ENCODE peak calls at places on chromosomes 6 and 20, in nine cellular contexts. X, U, E, P, F, D, O, T and Y are unnamed samples.

GRCh38 chr6:99492137-99492536 is 23.1 kb downstream of the USP45 start:
- DNase-seq in D (no peak), F (no peak), P (no peak), U (no peak), E (no peak), X (no peak), O (no peak), T (no peak), Y (no peak)

GRCh38 chr20:63006611-63007471 is at the start of gene BHLHE23:
- DNase-seq in P (no peak), U (no peak), T (no peak), X (no peak), F (no peak), O (no peak), E (no peak), D (no peak), Y (no peak)

GRCh38 chr6:132764370-132764769 is 6.7 kb upstream of the VNN2 start:
- DNase-seq in E (no peak), U (no peak), T (peak), P (no peak), D (no peak), O (no peak), F (no peak), X (peak), Y (no peak)

GRCh38 chr6:16576391-16577368 is 184.6 kb downstream of the ATXN1 start:
- DNase-seq in E (no peak), T (no peak), O (no peak), F (no peak), D (peak), P (no peak), U (no peak), X (no peak), Y (no peak)

GRCh38 chr6:82494367-82494766 is 130.8 kb downstream of the TPBG start:
- DNase-seq in O (no peak), E (no peak), U (no peak), X (no peak), F (no peak), D (no peak), P (no peak), T (no peak), Y (no peak)

GRCh38 chr6:131643262-131643631 is 6.1 kb downstream of the ENPP3 start:
- DNase-seq in O (no peak), E (no peak), U (no peak), D (no peak), P (no peak), X (no peak), T (no peak), F (no peak), Y (no peak)

GRCh38 chr6:85344996-85345395 is 104.9 kb upstream of the NT5E start:
- DNase-seq in D (no peak), T (peak), X (no peak), F (no peak), O (no peak), P (no peak), U (no peak), E (no peak), Y (no peak)

GRCh38 chr20:6492396-6493055 is 275.0 kb upstream of the BMP2 start:
- DNase-seq in O (no peak), T (peak), X (no peak), F (no peak), E (no peak), P (no peak), U (no peak), D (no peak), Y (no peak)

GRCh38 chr20:32017711-32018251 is 7.5 kb downstream of the CCM2L start:
- DNase-seq in F (no peak), D (no peak), T (peak), E (peak), X (no peak), U (no peak), P (peak), O (no peak), Y (no peak)

GRCh38 chr6:127618729-127619128 is 41.8 kb downstream of the C6orf58 start:
- DNase-seq in U (no peak), P (no peak), X (no peak), O (no peak), F (no peak), T (peak), E (no peak), D (no peak), Y (no peak)

GRCh38 chr20:46269372-46269771 is 38.9 kb downstream of the CDH22 start:
- DNase-seq in E (no peak), P (no peak), D (no peak), T (no peak), U (no peak), F (no peak), O (no peak), X (no peak), Y (no peak)

GRCh38 chr20:64039293-64040160 is 3.5 kb downstream of the C20orf204 start:
- DNase-seq in E (no peak), P (no peak), D (no peak), F (no peak), U (no peak), X (no peak), T (no peak), O (no peak), Y (no peak)

GRCh38 chr20:542777-543368 is 717 bp downstream of the CSNK2A1 start:
- DNase-seq in X (no peak), O (no peak), E (peak), T (no peak), P (peak), D (no peak), F (no peak), U (no peak), Y (no peak)

GRCh38 chr20:58192567-58192966 is 35.9 kb downstream of the ANKRD60 start:
- DNase-seq in T (no peak), E (no peak), O (no peak), P (peak), F (no peak), X (no peak), D (no peak), U (no peak), Y (no peak)

GRCh38 chr6:4281341-4282293 is 146.2 kb upstream of the ECI2 start:
- DNase-seq in X (no peak), T (peak), E (peak), F (no peak), P (no peak), D (no peak), O (peak), U (no peak), Y (peak)

GRCh38 chr6:132933085-132933484 is 118.7 kb downstream of the RPS12 start:
- DNase-seq in F (no peak), E (no peak), T (no peak), P (no peak), O (no peak), U (no peak), X (no peak), D (no peak), Y (no peak)

GRCh38 chr6:82878812-82879211 is 186.8 kb downstream of the UBE3D start:
- DNase-seq in U (no peak), O (no peak), F (no peak), P (no peak), T (no peak), D (peak), X (peak), E (no peak), Y (no peak)

GRCh38 chr20:3995067-3995748 is 20.1 kb downstream of the RNF24 start:
- DNase-seq in X (no peak), D (no peak), F (no peak), P (no peak), E (no peak), T (peak), U (no peak), O (no peak), Y (no peak)

GRCh38 chr20:33415948-33416347 is 14.6 kb upstream of the CDK5RAP1 start:
- DNase-seq in E (no peak), P (no peak), T (peak), U (no peak), F (no peak), O (no peak), D (no peak), X (no peak), Y (peak)

GRCh38 chr6:120083186-120083585 is 733.6 kb upstream of the MAN1A1 start:
- DNase-seq in O (no peak), X (no peak), D (no peak), E (no peak), F (no peak), T (no peak), P (no peak), U (no peak), Y (no peak)

GRCh38 chr6:157194643-157195042 is 128.7 kb downstream of the TMEM242 start:
- DNase-seq in X (no peak), T (no peak), D (no peak), F (no peak), E (no peak), P (no peak), U (no peak), O (no peak), Y (no peak)

GRCh38 chr20:9293145-9293544 is 221.2 kb upstream of the LAMP5 start:
- DNase-seq in U (no peak), D (no peak), T (no peak), E (no peak), O (no peak), P (no peak), X (no peak), F (no peak), Y (no peak)

GRCh38 chr6:91572855-91573254 is 986.0 kb upstream of the MAP3K7 start:
- DNase-seq in U (no peak), P (no peak), F (no peak), X (no peak), T (no peak), E (no peak), D (no peak), O (no peak), Y (no peak)

GRCh38 chr6:165767228-165767627 is 104.2 kb upstream of the PDE10A start:
- DNase-seq in F (no peak), D (no peak), P (no peak), T (no peak), U (no peak), E (no peak), O (no peak), X (no peak), Y (no peak)

GRCh38 chr6:142987490-142987889 is 42.5 kb upstream of the HIVEP2 start:
- DNase-seq in D (no peak), X (no peak), F (no peak), O (no peak), U (no peak), T (no peak), P (no peak), E (no peak), Y (no peak)

GRCh38 chr6:109456710-109457595 is 1.4 kb upstream of the MICAL1 start:
- DNase-seq in D (no peak), P (no peak), X (no peak), E (peak), F (no peak), O (peak), T (no peak), U (no peak), Y (no peak)

GRCh38 chr20:48247961-48248360 is 462.7 kb upstream of the SULF2 start:
- DNase-seq in F (no peak), O (no peak), D (no peak), P (no peak), E (no peak), X (no peak), T (no peak), U (no peak), Y (no peak)

GRCh38 chr6:148967546-148967945 is 220.7 kb downstream of the UST start:
- DNase-seq in X (no peak), P (no peak), E (no peak), U (no peak), T (no peak), F (no peak), O (no peak), D (no peak), Y (peak)

GRCh38 chr20:17504326-17504897 is 26.8 kb downstream of the BFSP1 start:
- DNase-seq in E (no peak), X (no peak), T (no peak), D (no peak), U (no peak), O (peak), F (no peak), P (no peak), Y (no peak)

GRCh38 chr6:169528755-169529154 is 173.1 kb downstream of the WDR27 start:
- DNase-seq in F (no peak), U (no peak), P (no peak), T (no peak), E (no peak), D (no peak), X (no peak), O (no peak), Y (no peak)

GRCh38 chr20:1301031-1301529 is 27.9 kb downstream of the SDCBP2 start:
- DNase-seq in F (no peak), T (peak), D (no peak), E (no peak), O (peak), X (no peak), U (no peak), P (no peak), Y (no peak)

GRCh38 chr6:2632943-2633584 is 117.7 kb downstream of the MYLK4 start:
- DNase-seq in E (no peak), O (no peak), U (no peak), P (no peak), D (no peak), X (no peak), T (no peak), F (no peak), Y (no peak)

GRCh38 chr6:21739838-21740237 is 146.3 kb downstream of the SOX4 start:
- DNase-seq in U (no peak), X (no peak), O (no peak), P (no peak), F (no peak), E (no peak), D (no peak), T (no peak), Y (no peak)

GRCh38 chr20:23622839-23623343 is 14.9 kb downstream of the CST3 start:
- DNase-seq in O (peak), T (peak), X (peak), D (peak), P (no peak), E (peak), F (peak), U (peak), Y (no peak)

DNA sequence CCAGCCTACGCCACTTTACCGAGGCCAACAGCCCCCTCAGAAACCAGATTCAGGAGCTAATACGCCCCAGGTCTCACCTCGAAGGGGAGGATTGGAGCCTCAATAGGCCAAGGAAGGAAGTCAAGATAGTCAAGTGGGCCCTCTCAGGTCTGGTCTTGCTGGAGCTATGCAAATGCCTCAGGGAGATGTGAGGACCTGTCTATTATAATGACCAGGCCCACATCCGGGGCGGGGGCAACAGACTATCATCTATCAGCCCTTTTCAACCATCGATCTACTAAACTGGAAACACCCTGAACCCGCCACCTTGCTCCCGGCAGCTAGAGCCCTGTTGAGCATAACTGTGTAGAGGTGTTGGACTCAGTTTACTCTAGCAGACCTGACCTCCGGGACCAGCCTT is 12.7 kb upstream of the GSTA3 start:
- DNase-seq in T (no peak), P (no peak), D (no peak), F (no peak), E (no peak), X (no peak), U (no peak), O (no peak), Y (no peak)
- H3K27ac ChIP-seq in T (no peak), P (no peak), D (no peak), F (no peak), E (peak), X (no peak), U (no peak), O (no peak), Y (no peak)

DNA sequence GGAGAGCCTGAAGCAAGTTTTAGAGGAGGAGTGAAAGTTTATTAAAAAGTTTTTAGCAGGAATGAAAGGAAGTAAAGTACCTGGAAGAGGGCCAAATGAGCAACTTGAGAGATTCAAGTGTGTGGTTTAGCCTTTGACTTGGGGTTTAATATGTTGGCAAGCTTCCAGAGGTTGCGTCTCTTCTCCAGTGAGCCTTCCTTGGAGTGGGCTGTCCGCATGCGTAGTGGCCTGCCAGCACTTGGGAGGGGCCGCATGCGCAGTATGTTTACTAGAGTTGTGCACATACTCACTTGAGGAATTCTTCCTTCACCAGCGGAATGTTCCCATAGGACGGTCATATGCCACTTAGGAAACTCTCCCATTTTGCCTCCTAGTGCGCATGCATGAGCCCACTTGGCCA is 235.2 kb downstream of the ALDH8A1 start:
- DNase-seq in U (no peak), P (no peak), F (no peak), X (no peak), E (peak), D (no peak), T (peak), O (no peak), Y (no peak)
- H3K27ac ChIP-seq in U (no peak), P (no peak), F (no peak), X (no peak), E (peak), D (no peak), T (no peak), O (no peak), Y (no peak)

GRCh38 chr20:35660122-35660937 is 4.4 kb downstream of the CPNE1 start:
- DNase-seq in P (no peak), X (no peak), D (no peak), F (no peak), E (no peak), O (no peak), U (no peak), T (no peak), Y (no peak)

GRCh38 chr20:35662541-35662940 is 2.2 kb downstream of the CPNE1 start:
- DNase-seq in T (no peak), E (no peak), F (no peak), P (no peak), D (no peak), O (no peak), X (no peak), U (no peak), Y (no peak)

GRCh38 chr20:35663516-35663812 is 1.2 kb downstream of the CPNE1 start:
- DNase-seq in E (no peak), U (no peak), T (no peak), X (no peak), D (no peak), O (no peak), P (no peak), F (no peak), Y (no peak)

GRCh38 chr20:35661013-35661412 is 3.7 kb downstream of the CPNE1 start:
- DNase-seq in E (no peak), U (no peak), P (no peak), D (no peak), O (no peak), F (no peak), X (no peak), T (peak), Y (no peak)

DNA sequence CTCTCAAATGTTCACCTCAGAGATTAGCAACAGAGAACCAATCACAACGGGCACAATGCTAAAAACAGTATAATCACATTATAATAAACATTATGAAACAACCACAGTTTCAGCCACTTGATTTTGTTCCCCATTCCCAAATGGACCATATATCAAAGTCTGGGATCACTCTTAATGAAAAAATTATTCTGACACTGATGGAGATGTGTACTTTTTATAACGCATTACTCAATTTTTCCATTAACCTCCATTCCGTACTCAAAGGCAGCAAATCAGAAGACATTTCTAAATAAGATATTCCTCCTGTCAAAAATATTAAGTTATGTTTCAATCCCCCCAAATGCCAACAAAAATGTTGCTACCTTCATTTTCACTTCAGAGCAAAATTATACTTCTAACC is 2.8 kb downstream of the CPNE1 start:
- DNase-seq in P (no peak), X (no peak), U (no peak), F (no peak), T (no peak), E (no peak), O (no peak), D (no peak), Y (no peak)
- H3K27ac ChIP-seq in P (no peak), X (no peak), U (peak), F (no peak), T (peak), E (no peak), O (no peak), D (no peak), Y (no peak)

GRCh38 chr6:41757931-41758640 is 10.9 kb upstream of the PGC start:
- DNase-seq in P (no peak), F (no peak), E (peak), T (no peak), D (no peak), U (no peak), O (no peak), X (no peak), Y (no peak)

GRCh38 chr6:41756354-41756753 is 9.2 kb upstream of the PGC start:
- DNase-seq in X (no peak), D (no peak), T (no peak), F (no peak), E (peak), O (no peak), P (no peak), U (no peak), Y (no peak)

GRCh38 chr6:41758641-41759035 is 11.4 kb upstream of the PGC start:
- DNase-seq in F (no peak), O (no peak), U (no peak), D (no peak), E (no peak), T (no peak), P (no peak), X (no peak), Y (no peak)

GRCh38 chr6:41755895-41756294 is 8.7 kb upstream of the PGC start:
- DNase-seq in D (no peak), U (no peak), O (no peak), E (peak), F (no peak), X (no peak), T (no peak), P (no peak), Y (no peak)

GRCh38 chr6:41757268-41757667 is 10.1 kb upstream of the PGC start:
- DNase-seq in P (no peak), X (no peak), T (no peak), O (no peak), D (no peak), U (no peak), F (no peak), E (peak), Y (no peak)
- H3K27ac ChIP-seq in P (no peak), X (no peak), T (no peak), O (no peak), D (no peak), U (no peak), F (no peak), E (no peak), Y (no peak)

GRCh38 chr6:125944896-125945295 is 11.7 kb upstream of the HINT3 start:
- DNase-seq in P (no peak), E (no peak), T (no peak), O (no peak), F (no peak), U (no peak), D (no peak), X (no peak), Y (no peak)
- H3K27ac ChIP-seq in P (no peak), E (peak), T (peak), O (no peak), F (no peak), U (peak), D (peak), X (no peak), Y (peak)

DNA sequence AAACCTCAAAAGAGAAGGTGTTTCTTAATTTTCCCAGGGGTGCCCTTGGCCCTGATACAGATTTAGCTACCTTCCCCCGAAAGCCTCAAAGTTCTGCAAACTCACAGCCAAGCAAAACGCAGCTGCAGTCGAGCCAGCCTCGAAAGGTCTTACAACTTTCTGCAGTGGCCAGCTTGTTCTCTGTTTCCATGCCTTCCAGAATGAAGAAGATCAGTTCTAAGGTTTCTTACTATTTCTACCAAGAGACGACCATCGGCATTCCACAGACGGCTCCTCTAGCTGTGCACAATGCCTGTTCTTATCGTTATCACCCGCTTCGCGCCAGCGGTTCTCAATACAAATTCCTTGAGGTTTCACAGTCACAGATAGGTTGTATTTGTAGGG is 28.5 kb upstream of the CCR6 start:
- DNase-seq in P (no peak), F (no peak), U (no peak), T (no peak), D (no peak), E (no peak), X (no peak), O (no peak), Y (no peak)
- H3K27ac ChIP-seq in P (peak), F (no peak), U (no peak), T (no peak), D (no peak), E (no peak), X (no peak), O (no peak), Y (no peak)

GRCh38 chr6:163490826-163491577 is 76.5 kb downstream of the QKI start:
- DNase-seq in U (no peak), X (peak), D (no peak), E (peak), O (peak), F (no peak), P (no peak), T (peak), Y (no peak)
- H3K27ac ChIP-seq in U (peak), X (no peak), D (no peak), E (peak), O (peak), F (no peak), P (no peak), T (no peak), Y (no peak)